ENCODE peak calls at places on chromosomes 11 and 22, in nine cellular contexts. One of them, this sample, is unnamed.

GRCh38 chr11:20639688-20640087 is 29.7 kb upstream of the NELL1 start:
- DNase-seq in stomach: no peak
- DNase-seq in prostate gland: no peak
- DNase-seq in lower leg skin: no peak
- DNase-seq in HCT116: no peak
- DNase-seq in testis: no peak
- DNase-seq in IMR-90: no peak
- DNase-seq in gastrocnemius medialis: no peak
- DNase-seq in tibial nerve: no peak
- DNase-seq in this sample: no peak

GRCh38 chr22:36740716-36741115 is 35.2 kb downstream of the IFT27 start:
- DNase-seq in gastrocnemius medialis: no peak
- DNase-seq in IMR-90: no peak
- DNase-seq in stomach: peak
- DNase-seq in HCT116: no peak
- DNase-seq in testis: no peak
- DNase-seq in prostate gland: no peak
- DNase-seq in lower leg skin: no peak
- DNase-seq in tibial nerve: no peak
- DNase-seq in this sample: no peak

GRCh38 chr22:39716534-39716933 is 146.0 kb downstream of the CACNA1I start:
- DNase-seq in HCT116: no peak
- DNase-seq in gastrocnemius medialis: no peak
- DNase-seq in stomach: no peak
- DNase-seq in testis: no peak
- DNase-seq in lower leg skin: no peak
- DNase-seq in IMR-90: no peak
- DNase-seq in prostate gland: no peak
- DNase-seq in tibial nerve: no peak
- DNase-seq in this sample: no peak

GRCh38 chr11:12216542-12217422 is 106.4 kb downstream of the MICAL2 start:
- DNase-seq in gastrocnemius medialis: no peak
- DNase-seq in testis: peak
- DNase-seq in stomach: peak
- DNase-seq in prostate gland: peak
- DNase-seq in tibial nerve: no peak
- DNase-seq in HCT116: no peak
- DNase-seq in lower leg skin: no peak
- DNase-seq in IMR-90: peak
- DNase-seq in this sample: no peak

GRCh38 chr11:70174846-70175764 is 28.0 kb upstream of the FADD start:
- DNase-seq in prostate gland: peak
- DNase-seq in stomach: no peak
- DNase-seq in IMR-90: no peak
- DNase-seq in gastrocnemius medialis: no peak
- DNase-seq in lower leg skin: no peak
- DNase-seq in tibial nerve: no peak
- DNase-seq in testis: no peak
- DNase-seq in HCT116: no peak
- DNase-seq in this sample: no peak

GRCh38 chr11:58577441-58578135 is 1.3 kb upstream of the ZFP91 start:
- DNase-seq in stomach: peak
- DNase-seq in IMR-90: peak
- DNase-seq in gastrocnemius medialis: peak
- DNase-seq in tibial nerve: no peak
- DNase-seq in prostate gland: no peak
- DNase-seq in testis: peak
- DNase-seq in HCT116: no peak
- DNase-seq in lower leg skin: no peak
- DNase-seq in this sample: no peak

GRCh38 chr22:36294801-36295200 is 41.9 kb downstream of the APOL1 start:
- DNase-seq in prostate gland: no peak
- DNase-seq in gastrocnemius medialis: no peak
- DNase-seq in tibial nerve: no peak
- DNase-seq in stomach: no peak
- DNase-seq in lower leg skin: no peak
- DNase-seq in HCT116: no peak
- DNase-seq in IMR-90: no peak
- DNase-seq in testis: no peak
- DNase-seq in this sample: no peak

GRCh38 chr11:65077466-65077865 is 6.4 kb downstream of the CDCA5 start:
- DNase-seq in gastrocnemius medialis: no peak
- DNase-seq in lower leg skin: no peak
- DNase-seq in HCT116: no peak
- DNase-seq in testis: no peak
- DNase-seq in stomach: no peak
- DNase-seq in IMR-90: peak
- DNase-seq in prostate gland: no peak
- DNase-seq in tibial nerve: no peak
- DNase-seq in this sample: no peak

GRCh38 chr11:83007909-83008580 is 63.7 kb downstream of the RAB30 start:
- DNase-seq in tibial nerve: no peak
- DNase-seq in testis: peak
- DNase-seq in lower leg skin: no peak
- DNase-seq in prostate gland: no peak
- DNase-seq in IMR-90: peak
- DNase-seq in gastrocnemius medialis: no peak
- DNase-seq in HCT116: no peak
- DNase-seq in stomach: peak
- DNase-seq in this sample: no peak

GRCh38 chr11:68659158-68659921 is 25.0 kb upstream of the GAL start:
- DNase-seq in prostate gland: peak
- DNase-seq in IMR-90: peak
- DNase-seq in stomach: no peak
- DNase-seq in tibial nerve: peak
- DNase-seq in testis: peak
- DNase-seq in lower leg skin: peak
- DNase-seq in HCT116: no peak
- DNase-seq in gastrocnemius medialis: peak
- DNase-seq in this sample: peak

GRCh38 chr11:61778357-61778886 is 14.0 kb downstream of the TMEM258 start:
- DNase-seq in tibial nerve: no peak
- DNase-seq in HCT116: no peak
- DNase-seq in testis: no peak
- DNase-seq in stomach: no peak
- DNase-seq in IMR-90: no peak
- DNase-seq in gastrocnemius medialis: no peak
- DNase-seq in prostate gland: no peak
- DNase-seq in lower leg skin: no peak
- DNase-seq in this sample: no peak

GRCh38 chr11:28739489-28740280 is 631.5 kb downstream of the METTL15 start:
- DNase-seq in HCT116: no peak
- DNase-seq in prostate gland: no peak
- DNase-seq in IMR-90: no peak
- DNase-seq in tibial nerve: no peak
- DNase-seq in testis: no peak
- DNase-seq in stomach: no peak
- DNase-seq in lower leg skin: no peak
- DNase-seq in gastrocnemius medialis: no peak
- DNase-seq in this sample: no peak

GRCh38 chr11:126925321-126926093 is 75.1 kb downstream of the KIRREL3 start:
- DNase-seq in IMR-90: peak
- DNase-seq in lower leg skin: no peak
- DNase-seq in HCT116: no peak
- DNase-seq in tibial nerve: no peak
- DNase-seq in stomach: no peak
- DNase-seq in prostate gland: no peak
- DNase-seq in gastrocnemius medialis: no peak
- DNase-seq in testis: no peak
- DNase-seq in this sample: no peak

GRCh38 chr11:9574806-9575530 is 1.5 kb downstream of the WEE1 start:
- DNase-seq in IMR-90: peak
- DNase-seq in lower leg skin: peak
- DNase-seq in prostate gland: peak
- DNase-seq in stomach: peak
- DNase-seq in gastrocnemius medialis: peak
- DNase-seq in tibial nerve: peak
- DNase-seq in HCT116: peak
- DNase-seq in testis: peak
- DNase-seq in this sample: peak

GRCh38 chr11:59810189-59810910 is at the start of gene MRPL16:
- DNase-seq in HCT116: peak
- DNase-seq in lower leg skin: peak
- DNase-seq in IMR-90: peak
- DNase-seq in gastrocnemius medialis: peak
- DNase-seq in prostate gland: peak
- DNase-seq in stomach: peak
- DNase-seq in tibial nerve: peak
- DNase-seq in testis: peak
- DNase-seq in this sample: peak
- TF ChIP-seq POLR2A in HCT116: peak
- TF ChIP-seq POLR2A in lower leg skin: no peak
- TF ChIP-seq POLR2A in IMR-90: no peak
- TF ChIP-seq POLR2A in gastrocnemius medialis: no peak
- TF ChIP-seq POLR2A in prostate gland: peak
- TF ChIP-seq POLR2A in stomach: no peak
- TF ChIP-seq POLR2A in tibial nerve: no peak
- TF ChIP-seq POLR2A in testis: no peak
- TF ChIP-seq POLR2A in this sample: peak

DNA sequence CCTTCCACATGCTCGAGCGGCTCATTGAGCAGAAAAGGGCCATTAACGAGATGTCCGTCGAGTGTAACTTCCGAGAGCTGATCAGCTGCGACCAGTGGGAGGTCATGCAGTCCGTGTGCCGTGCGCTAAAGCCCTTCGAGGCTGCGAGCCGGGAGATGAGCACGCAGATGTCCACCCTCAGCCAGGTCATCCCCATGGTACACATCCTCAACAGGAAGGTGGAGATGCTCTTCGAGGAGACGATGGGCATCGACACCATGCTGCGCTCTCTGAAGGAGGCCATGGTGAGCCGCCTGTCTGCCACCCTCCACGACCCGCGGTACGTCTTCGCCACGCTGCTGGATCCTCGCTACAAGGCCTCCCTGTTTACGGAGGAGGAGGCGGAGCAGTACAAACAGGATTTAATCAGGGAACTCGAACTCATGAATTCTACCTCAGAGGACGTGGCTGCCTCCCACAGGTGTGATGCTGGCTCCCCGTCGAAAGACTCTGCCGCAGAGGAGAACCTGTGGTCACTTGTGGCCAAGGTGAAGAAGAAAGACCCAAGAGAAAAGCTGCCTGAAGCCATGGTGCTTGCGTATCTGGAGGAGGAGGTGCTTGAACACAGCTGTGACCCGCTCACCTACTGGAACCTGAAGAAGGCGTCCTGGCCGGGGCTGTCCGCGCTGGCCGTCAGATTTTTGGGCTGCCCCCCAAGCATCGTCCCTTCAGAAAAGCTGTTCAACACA is 31.7 kb downstream of the ALG12 start:
- DNase-seq in HCT116: no peak
- DNase-seq in IMR-90: no peak
- DNase-seq in lower leg skin: no peak
- DNase-seq in stomach: no peak
- DNase-seq in tibial nerve: no peak
- DNase-seq in prostate gland: no peak
- DNase-seq in testis: no peak
- DNase-seq in gastrocnemius medialis: no peak
- DNase-seq in this sample: no peak
- TF ChIP-seq POLR2A in HCT116: no peak
- TF ChIP-seq POLR2A in IMR-90: no peak
- TF ChIP-seq POLR2A in lower leg skin: no peak
- TF ChIP-seq POLR2A in stomach: no peak
- TF ChIP-seq POLR2A in tibial nerve: no peak
- TF ChIP-seq POLR2A in prostate gland: no peak
- TF ChIP-seq POLR2A in testis: no peak
- TF ChIP-seq POLR2A in gastrocnemius medialis: no peak
- TF ChIP-seq POLR2A in this sample: no peak

DNA sequence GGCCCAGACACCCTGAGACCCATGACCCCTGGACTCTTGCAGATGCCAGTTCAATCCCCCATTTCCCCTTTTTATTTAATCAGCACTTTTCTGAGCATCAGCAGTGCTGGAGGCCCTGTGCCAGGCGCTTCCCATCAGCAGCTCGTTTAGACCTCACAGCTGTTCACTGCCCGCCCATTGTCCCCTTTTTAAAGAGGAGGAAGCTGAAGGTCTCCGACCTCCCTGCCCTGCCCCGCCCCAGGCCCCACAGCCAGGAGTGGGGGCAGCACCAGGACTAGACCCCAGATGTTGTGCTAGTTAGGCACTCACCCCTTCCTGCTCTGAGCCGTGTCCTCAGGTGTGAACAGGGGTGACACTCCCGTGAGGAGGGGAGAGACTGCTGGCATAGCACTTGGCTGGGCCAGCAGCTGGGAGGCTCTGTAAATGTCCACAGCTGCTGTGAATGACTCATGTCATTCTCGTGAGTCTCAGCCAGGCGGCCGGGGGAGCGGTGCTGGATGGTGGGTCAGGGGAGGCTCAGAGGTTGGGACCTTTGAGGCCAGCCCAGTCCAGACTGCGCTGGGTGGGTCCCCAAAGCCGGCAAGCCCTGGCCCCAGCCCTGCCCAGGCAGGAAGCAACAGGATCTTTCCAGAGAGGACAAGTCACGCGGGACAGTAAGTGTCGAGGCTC is 19.9 kb downstream of the EMID1 start:
- DNase-seq in tibial nerve: peak
- DNase-seq in testis: peak
- DNase-seq in prostate gland: no peak
- DNase-seq in gastrocnemius medialis: peak
- DNase-seq in HCT116: no peak
- DNase-seq in IMR-90: peak
- DNase-seq in stomach: no peak
- DNase-seq in lower leg skin: peak
- DNase-seq in this sample: peak
- TF ChIP-seq POLR2A in tibial nerve: no peak
- TF ChIP-seq POLR2A in testis: no peak
- TF ChIP-seq POLR2A in prostate gland: no peak
- TF ChIP-seq POLR2A in gastrocnemius medialis: no peak
- TF ChIP-seq POLR2A in HCT116: no peak
- TF ChIP-seq POLR2A in IMR-90: no peak
- TF ChIP-seq POLR2A in stomach: no peak
- TF ChIP-seq POLR2A in lower leg skin: no peak
- TF ChIP-seq POLR2A in this sample: no peak

GRCh38 chr11:117169726-117170125 is 8.8 kb upstream of the SIDT2 start:
- DNase-seq in gastrocnemius medialis: no peak
- DNase-seq in stomach: no peak
- DNase-seq in testis: no peak
- DNase-seq in lower leg skin: no peak
- DNase-seq in HCT116: no peak
- DNase-seq in IMR-90: no peak
- DNase-seq in tibial nerve: no peak
- DNase-seq in prostate gland: no peak
- DNase-seq in this sample: no peak

GRCh38 chr11:117172678-117173421 is 5.7 kb upstream of the SIDT2 start:
- DNase-seq in tibial nerve: no peak
- DNase-seq in stomach: peak
- DNase-seq in testis: peak
- DNase-seq in HCT116: no peak
- DNase-seq in gastrocnemius medialis: peak
- DNase-seq in IMR-90: no peak
- DNase-seq in lower leg skin: no peak
- DNase-seq in prostate gland: no peak
- DNase-seq in this sample: no peak

GRCh38 chr11:117171648-117172051 is 6.9 kb upstream of the SIDT2 start:
- DNase-seq in IMR-90: peak
- DNase-seq in prostate gland: no peak
- DNase-seq in gastrocnemius medialis: no peak
- DNase-seq in lower leg skin: no peak
- DNase-seq in tibial nerve: no peak
- DNase-seq in testis: peak
- DNase-seq in stomach: peak
- DNase-seq in HCT116: no peak
- DNase-seq in this sample: no peak

GRCh38 chr11:117171007-117171647 is 7.4 kb upstream of the SIDT2 start:
- DNase-seq in IMR-90: peak
- DNase-seq in lower leg skin: no peak
- DNase-seq in stomach: peak
- DNase-seq in gastrocnemius medialis: no peak
- DNase-seq in HCT116: no peak
- DNase-seq in testis: no peak
- DNase-seq in prostate gland: no peak
- DNase-seq in tibial nerve: no peak
- DNase-seq in this sample: no peak

GRCh38 chr11:117170210-117170609 is 8.3 kb upstream of the SIDT2 start:
- DNase-seq in IMR-90: peak
- DNase-seq in testis: no peak
- DNase-seq in HCT116: no peak
- DNase-seq in prostate gland: no peak
- DNase-seq in gastrocnemius medialis: no peak
- DNase-seq in lower leg skin: no peak
- DNase-seq in stomach: no peak
- DNase-seq in tibial nerve: no peak
- DNase-seq in this sample: no peak
- TF ChIP-seq POLR2A in IMR-90: no peak
- TF ChIP-seq POLR2A in testis: no peak
- TF ChIP-seq POLR2A in HCT116: no peak
- TF ChIP-seq POLR2A in prostate gland: no peak
- TF ChIP-seq POLR2A in gastrocnemius medialis: no peak
- TF ChIP-seq POLR2A in lower leg skin: no peak
- TF ChIP-seq POLR2A in stomach: no peak
- TF ChIP-seq POLR2A in tibial nerve: no peak
- TF ChIP-seq POLR2A in this sample: no peak